ENCODE peak calls at places on chromosome 16, in five cellular contexts. One of them, this sample, is unnamed.

GRCh38 chr16:11128211-11129123 is 127.5 kb downstream of the SOCS1 start:
- DNase-seq in H1: no peak
- DNase-seq in mesenchymal stem cell: peak
- DNase-seq in H9: peak
- DNase-seq in trophoblast cell: no peak
- DNase-seq in this sample: no peak

GRCh38 chr16:74268372-74268782 is 28.2 kb upstream of the PSMD7 start:
- DNase-seq in H1: peak
- DNase-seq in mesenchymal stem cell: no peak
- DNase-seq in H9: no peak
- DNase-seq in trophoblast cell: no peak
- DNase-seq in this sample: no peak

GRCh38 chr16:56038564-56039098 is 152.7 kb upstream of the GNAO1 start:
- DNase-seq in H1: no peak
- DNase-seq in mesenchymal stem cell: no peak
- DNase-seq in H9: no peak
- DNase-seq in trophoblast cell: no peak
- DNase-seq in this sample: no peak

GRCh38 chr16:29857133-29857760 is 5.8 kb downstream of the CDIPT start:
- DNase-seq in H1: no peak
- DNase-seq in mesenchymal stem cell: peak
- DNase-seq in H9: no peak
- DNase-seq in trophoblast cell: no peak
- DNase-seq in this sample: no peak

GRCh38 chr16:66943426-66944053 is 8.2 kb downstream of the CES2 start:
- DNase-seq in H1: no peak
- DNase-seq in mesenchymal stem cell: no peak
- DNase-seq in H9: no peak
- DNase-seq in trophoblast cell: no peak
- DNase-seq in this sample: no peak

GRCh38 chr16:74999208-74999682 is 421 bp downstream of the ZNRF1 start:
- DNase-seq in H1: no peak
- DNase-seq in mesenchymal stem cell: peak
- DNase-seq in H9: no peak
- DNase-seq in trophoblast cell: peak
- DNase-seq in this sample: peak

GRCh38 chr16:78127130-78127529 is 27.7 kb downstream of the WWOX start:
- DNase-seq in H1: no peak
- DNase-seq in mesenchymal stem cell: peak
- DNase-seq in H9: no peak
- DNase-seq in trophoblast cell: no peak
- DNase-seq in this sample: no peak

GRCh38 chr16:47492428-47493357 is 31.6 kb downstream of the PHKB start:
- DNase-seq in H1: no peak
- DNase-seq in mesenchymal stem cell: peak
- DNase-seq in H9: no peak
- DNase-seq in trophoblast cell: peak
- DNase-seq in this sample: no peak

GRCh38 chr16:48041861-48042435 is 113.8 kb downstream of the ABCC12 start:
- DNase-seq in H1: no peak
- DNase-seq in mesenchymal stem cell: no peak
- DNase-seq in H9: peak
- DNase-seq in trophoblast cell: peak
- DNase-seq in this sample: no peak

GRCh38 chr16:8950580-8951077 is 13.1 kb downstream of the USP7 start:
- DNase-seq in H1: no peak
- DNase-seq in mesenchymal stem cell: peak
- DNase-seq in H9: no peak
- DNase-seq in trophoblast cell: peak
- DNase-seq in this sample: no peak

GRCh38 chr16:79653337-79654000 is 52.9 kb upstream of the MAF start:
- DNase-seq in H1: no peak
- DNase-seq in mesenchymal stem cell: no peak
- DNase-seq in H9: no peak
- DNase-seq in trophoblast cell: no peak
- DNase-seq in this sample: no peak

GRCh38 chr16:27264151-27264550 is 4.4 kb downstream of the NSMCE1 start:
- DNase-seq in H1: no peak
- DNase-seq in mesenchymal stem cell: peak
- DNase-seq in H9: no peak
- DNase-seq in trophoblast cell: peak
- DNase-seq in this sample: no peak

GRCh38 chr16:31148281-31148728 is 1.6 kb downstream of the PRSS36 start:
- DNase-seq in H1: peak
- DNase-seq in mesenchymal stem cell: no peak
- DNase-seq in H9: peak
- DNase-seq in trophoblast cell: peak
- DNase-seq in this sample: no peak

GRCh38 chr16:1770328-1771071 is 843 bp downstream of the NME3 start:
- DNase-seq in H1: peak
- DNase-seq in mesenchymal stem cell: peak
- DNase-seq in H9: peak
- DNase-seq in trophoblast cell: peak
- DNase-seq in this sample: peak

GRCh38 chr16:85345129-85345639 is 232.9 kb upstream of the CIBAR2 start:
- DNase-seq in H1: no peak
- DNase-seq in mesenchymal stem cell: no peak
- DNase-seq in H9: no peak
- DNase-seq in trophoblast cell: no peak
- DNase-seq in this sample: no peak

GRCh38 chr16:49277766-49278566 is 3.7 kb downstream of the CBLN1 start:
- DNase-seq in H1: peak
- DNase-seq in mesenchymal stem cell: no peak
- DNase-seq in H9: no peak
- DNase-seq in trophoblast cell: no peak
- DNase-seq in this sample: no peak
- H2AFZ ChIP-seq in H1: no peak
- H2AFZ ChIP-seq in mesenchymal stem cell: no peak
- H2AFZ ChIP-seq in H9: no peak
- H2AFZ ChIP-seq in trophoblast cell: no peak
- H2AFZ ChIP-seq in this sample: no peak

GRCh38 chr16:23521037-23521743 is 10.9 kb upstream of the GGA2 start:
- DNase-seq in H1: no peak
- DNase-seq in mesenchymal stem cell: no peak
- DNase-seq in H9: no peak
- DNase-seq in trophoblast cell: no peak
- DNase-seq in this sample: no peak
- H3K9ac ChIP-seq in H1: no peak
- H3K9ac ChIP-seq in mesenchymal stem cell: no peak
- H3K9ac ChIP-seq in H9: no peak
- H3K9ac ChIP-seq in trophoblast cell: no peak
- H3K9ac ChIP-seq in this sample: no peak

GRCh38 chr16:17939052-17939673 is 397.4 kb downstream of the NPIPA8 start:
- DNase-seq in H1: no peak
- DNase-seq in mesenchymal stem cell: no peak
- DNase-seq in H9: no peak
- DNase-seq in trophoblast cell: no peak
- DNase-seq in this sample: no peak

GRCh38 chr16:17938546-17938945 is 398.0 kb downstream of the NPIPA8 start:
- DNase-seq in H1: no peak
- DNase-seq in mesenchymal stem cell: no peak
- DNase-seq in H9: no peak
- DNase-seq in trophoblast cell: no peak
- DNase-seq in this sample: no peak

GRCh38 chr16:17942067-17942466 is 394.5 kb downstream of the NPIPA8 start:
- DNase-seq in H1: no peak
- DNase-seq in mesenchymal stem cell: no peak
- DNase-seq in H9: no peak
- DNase-seq in trophoblast cell: no peak
- DNase-seq in this sample: no peak

GRCh38 chr16:17939723-17940122 is 396.8 kb downstream of the NPIPA8 start:
- DNase-seq in H1: no peak
- DNase-seq in mesenchymal stem cell: no peak
- DNase-seq in H9: no peak
- DNase-seq in trophoblast cell: no peak
- DNase-seq in this sample: no peak

GRCh38 chr16:17940584-17940983 is 396.0 kb downstream of the NPIPA8 start:
- DNase-seq in H1: no peak
- DNase-seq in mesenchymal stem cell: no peak
- DNase-seq in H9: no peak
- DNase-seq in trophoblast cell: no peak
- DNase-seq in this sample: no peak
- H2BK12ac ChIP-seq in H1: no peak
- H2BK12ac ChIP-seq in mesenchymal stem cell: no peak
- H2BK12ac ChIP-seq in H9: no peak
- H2BK12ac ChIP-seq in trophoblast cell: no peak
- H2BK12ac ChIP-seq in this sample: no peak

DNA sequence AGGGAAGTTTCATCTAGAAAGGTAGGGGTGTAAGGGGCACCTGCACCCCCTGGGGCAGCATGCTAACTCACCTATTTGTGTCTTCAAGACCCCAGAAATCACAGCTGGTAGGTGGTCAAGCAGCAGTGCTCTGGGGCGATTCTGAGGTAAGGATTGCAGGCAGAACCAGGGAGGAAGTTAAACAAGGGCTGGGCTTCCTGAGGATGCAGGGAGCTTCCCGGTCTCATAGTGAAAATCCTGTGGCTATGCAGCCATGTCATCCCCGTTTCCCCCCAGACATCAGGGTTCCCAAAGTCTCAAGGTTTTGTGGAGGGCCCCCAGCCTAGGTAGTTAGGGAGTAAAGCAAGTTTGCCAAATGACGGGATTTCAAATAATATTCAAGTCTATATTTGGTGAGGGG is 78.5 kb downstream of the C16orf78 start:
- DNase-seq in H1: no peak
- DNase-seq in mesenchymal stem cell: no peak
- DNase-seq in H9: no peak
- DNase-seq in trophoblast cell: no peak
- DNase-seq in this sample: no peak
- H2AFZ ChIP-seq in H1: peak
- H2AFZ ChIP-seq in mesenchymal stem cell: no peak
- H2AFZ ChIP-seq in H9: peak
- H2AFZ ChIP-seq in trophoblast cell: no peak
- H2AFZ ChIP-seq in this sample: no peak

GRCh38 chr16:20867585-20867984 is 32.6 kb downstream of the DCUN1D3 start:
- DNase-seq in H1: no peak
- DNase-seq in mesenchymal stem cell: no peak
- DNase-seq in H9: no peak
- DNase-seq in trophoblast cell: no peak
- DNase-seq in this sample: no peak

GRCh38 chr16:20866792-20867191 is 33.4 kb downstream of the DCUN1D3 start:
- DNase-seq in H1: no peak
- DNase-seq in mesenchymal stem cell: no peak
- DNase-seq in H9: no peak
- DNase-seq in trophoblast cell: no peak
- DNase-seq in this sample: no peak

GRCh38 chr16:20862162-20862960 is 37.8 kb downstream of the DCUN1D3 start:
- DNase-seq in H1: no peak
- DNase-seq in mesenchymal stem cell: no peak
- DNase-seq in H9: no peak
- DNase-seq in trophoblast cell: no peak
- DNase-seq in this sample: no peak

GRCh38 chr16:20866161-20866772 is 33.9 kb downstream of the DCUN1D3 start:
- DNase-seq in H1: no peak
- DNase-seq in mesenchymal stem cell: peak
- DNase-seq in H9: peak
- DNase-seq in trophoblast cell: peak
- DNase-seq in this sample: peak

GRCh38 chr16:20865420-20866126 is 34.6 kb downstream of the DCUN1D3 start:
- DNase-seq in H1: no peak
- DNase-seq in mesenchymal stem cell: peak
- DNase-seq in H9: no peak
- DNase-seq in trophoblast cell: peak
- DNase-seq in this sample: no peak
- H3K9ac ChIP-seq in H1: no peak
- H3K9ac ChIP-seq in mesenchymal stem cell: peak
- H3K9ac ChIP-seq in H9: no peak
- H3K9ac ChIP-seq in trophoblast cell: no peak
- H3K9ac ChIP-seq in this sample: no peak

GRCh38 chr16:89983550-89983949 is 35.0 kb downstream of the DEF8 start:
- DNase-seq in H1: no peak
- DNase-seq in mesenchymal stem cell: no peak
- DNase-seq in H9: no peak
- DNase-seq in trophoblast cell: no peak
- DNase-seq in this sample: no peak
- H2BK12ac ChIP-seq in H1: no peak
- H2BK12ac ChIP-seq in mesenchymal stem cell: no peak
- H2BK12ac ChIP-seq in H9: no peak
- H2BK12ac ChIP-seq in trophoblast cell: no peak
- H2BK12ac ChIP-seq in this sample: no peak

DNA sequence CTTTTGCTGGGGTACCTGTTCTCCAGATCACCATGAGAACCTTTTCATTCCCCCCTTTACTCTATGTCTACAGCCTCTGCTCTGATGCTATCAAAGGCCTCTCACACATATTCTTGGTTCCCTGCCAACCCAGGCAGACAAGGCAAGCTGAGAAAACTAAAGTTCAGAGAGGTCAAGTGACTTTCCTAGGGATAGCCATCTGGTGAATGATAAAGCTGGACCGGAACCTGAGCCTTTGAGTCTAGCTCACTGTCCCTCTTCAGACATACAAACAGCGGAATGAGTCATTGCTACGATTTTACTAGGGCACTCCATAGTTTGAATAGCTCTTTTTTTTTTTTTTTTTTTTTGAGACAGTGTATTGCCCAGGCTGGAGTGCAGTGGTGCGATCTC is 73.3 kb downstream of the XYLT1 start:
- DNase-seq in H1: no peak
- DNase-seq in mesenchymal stem cell: no peak
- DNase-seq in H9: no peak
- DNase-seq in trophoblast cell: peak
- DNase-seq in this sample: no peak
- H2AFZ ChIP-seq in H1: no peak
- H2AFZ ChIP-seq in mesenchymal stem cell: no peak
- H2AFZ ChIP-seq in H9: no peak
- H2AFZ ChIP-seq in trophoblast cell: no peak
- H2AFZ ChIP-seq in this sample: no peak

GRCh38 chr16:87952751-87953150 is 1.5 kb downstream of the BANP start:
- DNase-seq in H1: no peak
- DNase-seq in mesenchymal stem cell: no peak
- DNase-seq in H9: no peak
- DNase-seq in trophoblast cell: no peak
- DNase-seq in this sample: no peak

GRCh38 chr16:87953308-87954208 is 2.3 kb downstream of the BANP start:
- DNase-seq in H1: no peak
- DNase-seq in mesenchymal stem cell: no peak
- DNase-seq in H9: no peak
- DNase-seq in trophoblast cell: peak
- DNase-seq in this sample: no peak

GRCh38 chr16:87954826-87955225 is 3.6 kb downstream of the BANP start:
- DNase-seq in H1: no peak
- DNase-seq in mesenchymal stem cell: no peak
- DNase-seq in H9: no peak
- DNase-seq in trophoblast cell: no peak
- DNase-seq in this sample: no peak

GRCh38 chr16:87955302-87956168 is 4.3 kb downstream of the BANP start:
- DNase-seq in H1: no peak
- DNase-seq in mesenchymal stem cell: no peak
- DNase-seq in H9: no peak
- DNase-seq in trophoblast cell: peak
- DNase-seq in this sample: no peak

DNA sequence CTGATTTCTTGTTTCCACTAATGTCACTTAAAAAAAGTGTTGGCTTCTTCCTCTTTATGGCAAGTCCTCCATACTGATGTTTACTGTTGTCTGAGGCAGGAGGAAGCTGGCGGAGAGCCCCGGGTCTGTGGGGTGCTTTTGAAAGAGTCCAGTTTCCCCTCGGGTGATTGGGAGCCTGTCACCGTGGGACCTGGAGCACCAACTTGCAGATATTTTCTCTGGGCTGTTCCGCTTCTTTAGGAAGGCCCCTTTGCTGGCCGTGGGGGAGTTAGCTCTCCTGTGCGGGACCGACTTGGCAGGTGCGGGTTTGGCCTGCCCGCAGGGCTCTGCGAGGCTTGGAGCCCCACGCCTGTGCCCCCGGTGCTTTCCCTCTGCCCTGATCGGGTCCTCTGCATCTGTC is 3.1 kb downstream of the BANP start:
- DNase-seq in H1: no peak
- DNase-seq in mesenchymal stem cell: no peak
- DNase-seq in H9: no peak
- DNase-seq in trophoblast cell: peak
- DNase-seq in this sample: no peak
- H3K9ac ChIP-seq in H1: no peak
- H3K9ac ChIP-seq in mesenchymal stem cell: peak
- H3K9ac ChIP-seq in H9: no peak
- H3K9ac ChIP-seq in trophoblast cell: no peak
- H3K9ac ChIP-seq in this sample: no peak